ENCODE peak calls at places on chromosomes 6 and 20, in seven cellular contexts. One of them, this sample, is unnamed.

GRCh38 chr6:25889877-25890853 is 16.1 kb upstream of the SLC17A3 start:
- DNase-seq in heart left ventricle: no peak
- DNase-seq in lower lobe of right lung: no peak
- DNase-seq in body of pancreas: peak
- DNase-seq in BE2C: peak
- DNase-seq in tibial nerve: no peak
- DNase-seq in MCF 10A: peak
- DNase-seq in this sample: no peak

GRCh38 chr20:17995967-17996819 is 27.4 kb downstream of the MGME1 start:
- DNase-seq in heart left ventricle: no peak
- DNase-seq in lower lobe of right lung: no peak
- DNase-seq in body of pancreas: peak
- DNase-seq in BE2C: peak
- DNase-seq in tibial nerve: no peak
- DNase-seq in MCF 10A: peak
- DNase-seq in this sample: no peak

GRCh38 chr6:90401933-90402830 is 105.5 kb upstream of the BACH2 start:
- DNase-seq in heart left ventricle: no peak
- DNase-seq in lower lobe of right lung: no peak
- DNase-seq in body of pancreas: no peak
- DNase-seq in BE2C: no peak
- DNase-seq in tibial nerve: no peak
- DNase-seq in MCF 10A: no peak
- DNase-seq in this sample: no peak

GRCh38 chr20:12051206-12052163 is 133.8 kb downstream of the BTBD3 start:
- DNase-seq in heart left ventricle: no peak
- DNase-seq in lower lobe of right lung: no peak
- DNase-seq in body of pancreas: no peak
- DNase-seq in BE2C: no peak
- DNase-seq in tibial nerve: no peak
- DNase-seq in MCF 10A: no peak
- DNase-seq in this sample: no peak

GRCh38 chr6:81246200-81246599 is 506.3 kb downstream of the TENT5A start:
- DNase-seq in heart left ventricle: no peak
- DNase-seq in lower lobe of right lung: no peak
- DNase-seq in body of pancreas: no peak
- DNase-seq in BE2C: no peak
- DNase-seq in tibial nerve: no peak
- DNase-seq in MCF 10A: no peak
- DNase-seq in this sample: no peak

GRCh38 chr6:106363401-106364138 is 3.1 kb downstream of the CRYBG1 start:
- DNase-seq in heart left ventricle: no peak
- DNase-seq in lower lobe of right lung: no peak
- DNase-seq in body of pancreas: no peak
- DNase-seq in BE2C: no peak
- DNase-seq in tibial nerve: no peak
- DNase-seq in MCF 10A: no peak
- DNase-seq in this sample: no peak

GRCh38 chr20:19265646-19266374 is 53.4 kb downstream of the SLC24A3 start:
- DNase-seq in heart left ventricle: no peak
- DNase-seq in lower lobe of right lung: no peak
- DNase-seq in body of pancreas: no peak
- DNase-seq in BE2C: no peak
- DNase-seq in tibial nerve: no peak
- DNase-seq in MCF 10A: peak
- DNase-seq in this sample: no peak

GRCh38 chr6:22057962-22058361 is 238.9 kb downstream of the PRL start:
- DNase-seq in heart left ventricle: no peak
- DNase-seq in lower lobe of right lung: no peak
- DNase-seq in body of pancreas: no peak
- DNase-seq in BE2C: no peak
- DNase-seq in tibial nerve: no peak
- DNase-seq in MCF 10A: no peak
- DNase-seq in this sample: no peak

GRCh38 chr6:39050453-39051112 is 2.0 kb downstream of the GLP1R start:
- DNase-seq in heart left ventricle: no peak
- DNase-seq in lower lobe of right lung: no peak
- DNase-seq in body of pancreas: no peak
- DNase-seq in BE2C: no peak
- DNase-seq in tibial nerve: no peak
- DNase-seq in MCF 10A: peak
- DNase-seq in this sample: no peak

GRCh38 chr20:17650301-17650761 is 31.7 kb downstream of the RRBP1 start:
- DNase-seq in heart left ventricle: peak
- DNase-seq in lower lobe of right lung: no peak
- DNase-seq in body of pancreas: peak
- DNase-seq in BE2C: no peak
- DNase-seq in tibial nerve: no peak
- DNase-seq in MCF 10A: no peak
- DNase-seq in this sample: no peak

GRCh38 chr6:22432060-22432459 is 135.2 kb upstream of the PRL start:
- DNase-seq in heart left ventricle: no peak
- DNase-seq in lower lobe of right lung: no peak
- DNase-seq in body of pancreas: no peak
- DNase-seq in BE2C: no peak
- DNase-seq in tibial nerve: no peak
- DNase-seq in MCF 10A: no peak
- DNase-seq in this sample: no peak

GRCh38 chr6:65623569-65623968 is 83.5 kb downstream of the EYS start:
- DNase-seq in heart left ventricle: no peak
- DNase-seq in lower lobe of right lung: no peak
- DNase-seq in body of pancreas: no peak
- DNase-seq in BE2C: no peak
- DNase-seq in tibial nerve: no peak
- DNase-seq in MCF 10A: peak
- DNase-seq in this sample: no peak

GRCh38 chr6:166955121-166955864 is 1.1 kb downstream of the RNASET2 start:
- DNase-seq in heart left ventricle: peak
- DNase-seq in lower lobe of right lung: peak
- DNase-seq in body of pancreas: peak
- DNase-seq in BE2C: no peak
- DNase-seq in tibial nerve: no peak
- DNase-seq in MCF 10A: no peak
- DNase-seq in this sample: peak

GRCh38 chr6:44942201-44942600 is 385.9 kb upstream of the RUNX2 start:
- DNase-seq in heart left ventricle: no peak
- DNase-seq in lower lobe of right lung: no peak
- DNase-seq in body of pancreas: no peak
- DNase-seq in BE2C: no peak
- DNase-seq in tibial nerve: no peak
- DNase-seq in MCF 10A: peak
- DNase-seq in this sample: no peak

GRCh38 chr6:131643262-131643631 is 6.1 kb downstream of the ENPP3 start:
- DNase-seq in heart left ventricle: no peak
- DNase-seq in lower lobe of right lung: no peak
- DNase-seq in body of pancreas: peak
- DNase-seq in BE2C: no peak
- DNase-seq in tibial nerve: no peak
- DNase-seq in MCF 10A: no peak
- DNase-seq in this sample: no peak

GRCh38 chr20:39893013-39893685 is 795.9 kb downstream of the MAFB start:
- DNase-seq in heart left ventricle: no peak
- DNase-seq in lower lobe of right lung: no peak
- DNase-seq in body of pancreas: no peak
- DNase-seq in BE2C: no peak
- DNase-seq in tibial nerve: no peak
- DNase-seq in MCF 10A: no peak
- DNase-seq in this sample: no peak

GRCh38 chr6:912871-913663 is 220.1 kb upstream of the EXOC2 start:
- DNase-seq in heart left ventricle: no peak
- DNase-seq in lower lobe of right lung: no peak
- DNase-seq in body of pancreas: peak
- DNase-seq in BE2C: no peak
- DNase-seq in tibial nerve: no peak
- DNase-seq in MCF 10A: peak
- DNase-seq in this sample: no peak

GRCh38 chr6:135224037-135224647 is 43.0 kb downstream of the MYB start:
- DNase-seq in heart left ventricle: no peak
- DNase-seq in lower lobe of right lung: no peak
- DNase-seq in body of pancreas: no peak
- DNase-seq in BE2C: no peak
- DNase-seq in tibial nerve: no peak
- DNase-seq in MCF 10A: no peak
- DNase-seq in this sample: no peak

GRCh38 chr20:56788041-56788670 is 159.1 kb downstream of the TFAP2C start:
- DNase-seq in heart left ventricle: no peak
- DNase-seq in lower lobe of right lung: no peak
- DNase-seq in body of pancreas: peak
- DNase-seq in BE2C: no peak
- DNase-seq in tibial nerve: no peak
- DNase-seq in MCF 10A: peak
- DNase-seq in this sample: no peak

GRCh38 chr6:161486326-161486725 is 212.5 kb upstream of the AGPAT4 start:
- DNase-seq in heart left ventricle: peak
- DNase-seq in lower lobe of right lung: no peak
- DNase-seq in body of pancreas: peak
- DNase-seq in BE2C: peak
- DNase-seq in tibial nerve: no peak
- DNase-seq in MCF 10A: peak
- DNase-seq in this sample: no peak

GRCh38 chr6:44704240-44705150 is 317.0 kb downstream of the CDC5L start:
- DNase-seq in heart left ventricle: no peak
- DNase-seq in lower lobe of right lung: no peak
- DNase-seq in body of pancreas: no peak
- DNase-seq in BE2C: no peak
- DNase-seq in tibial nerve: no peak
- DNase-seq in MCF 10A: no peak
- DNase-seq in this sample: no peak

GRCh38 chr20:25484224-25484846 is 76.9 kb downstream of the GINS1 start:
- DNase-seq in heart left ventricle: no peak
- DNase-seq in lower lobe of right lung: no peak
- DNase-seq in body of pancreas: no peak
- DNase-seq in BE2C: no peak
- DNase-seq in tibial nerve: no peak
- DNase-seq in MCF 10A: peak
- DNase-seq in this sample: no peak
- TF ChIP-seq CTCF in heart left ventricle: no peak
- TF ChIP-seq CTCF in lower lobe of right lung: no peak
- TF ChIP-seq CTCF in body of pancreas: no peak
- TF ChIP-seq CTCF in BE2C: no peak
- TF ChIP-seq CTCF in tibial nerve: no peak
- TF ChIP-seq CTCF in MCF 10A: peak
- TF ChIP-seq CTCF in this sample: no peak

DNA sequence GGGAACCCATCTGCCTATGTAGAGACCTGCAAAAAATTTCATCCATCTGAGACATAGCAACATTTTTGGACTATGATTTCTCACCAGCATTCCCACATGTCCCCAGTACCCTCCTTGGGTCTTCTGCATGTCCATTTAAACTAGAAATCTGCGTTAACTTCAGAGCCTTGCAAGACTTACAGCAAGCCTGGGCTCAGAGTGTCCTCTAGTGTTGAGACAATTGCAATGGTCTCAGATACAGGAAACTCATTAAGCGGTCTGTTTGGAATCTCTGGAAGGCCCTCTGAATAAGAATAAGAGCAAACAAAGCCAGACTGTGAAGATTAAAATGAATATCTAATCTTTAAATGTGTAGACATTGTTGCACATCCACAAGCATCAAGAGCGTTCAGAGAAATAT is 20.5 kb upstream of the PI3 start:
- DNase-seq in heart left ventricle: no peak
- DNase-seq in lower lobe of right lung: no peak
- DNase-seq in body of pancreas: no peak
- DNase-seq in BE2C: no peak
- DNase-seq in tibial nerve: no peak
- DNase-seq in MCF 10A: no peak
- DNase-seq in this sample: no peak
- TF ChIP-seq CTCF in heart left ventricle: no peak
- TF ChIP-seq CTCF in lower lobe of right lung: peak
- TF ChIP-seq CTCF in body of pancreas: no peak
- TF ChIP-seq CTCF in BE2C: no peak
- TF ChIP-seq CTCF in tibial nerve: no peak
- TF ChIP-seq CTCF in MCF 10A: no peak
- TF ChIP-seq CTCF in this sample: no peak

DNA sequence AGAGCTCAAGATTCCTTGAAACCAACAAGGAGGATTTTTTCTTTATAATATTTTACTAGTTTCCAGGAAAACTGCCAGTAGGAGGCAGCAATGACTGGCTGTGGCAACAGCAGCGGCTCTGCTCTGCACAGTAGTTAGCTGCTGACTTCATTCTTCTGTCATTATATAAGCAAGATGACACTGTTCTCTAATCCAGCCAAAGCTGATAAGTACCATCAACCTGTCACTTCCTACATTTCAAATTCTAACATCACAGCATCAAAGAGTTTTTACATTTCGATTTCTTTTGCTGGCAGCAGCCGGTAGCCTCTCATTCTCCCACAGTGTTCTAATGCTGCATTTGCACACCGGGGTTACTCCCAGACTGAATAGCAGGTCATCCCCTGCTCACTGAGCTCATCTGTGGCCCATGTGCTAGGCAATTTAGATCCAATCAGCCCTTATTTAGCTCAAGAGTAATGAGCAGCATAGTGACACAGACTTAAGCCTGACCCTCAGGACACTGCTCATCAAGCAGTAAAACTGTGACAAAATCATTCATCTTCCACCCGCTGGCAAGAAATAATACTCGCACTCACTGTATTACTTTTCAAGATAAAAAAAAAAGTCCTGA is 67.8 kb downstream of the MMS22L start:
- DNase-seq in heart left ventricle: no peak
- DNase-seq in lower lobe of right lung: no peak
- DNase-seq in body of pancreas: peak
- DNase-seq in BE2C: peak
- DNase-seq in tibial nerve: no peak
- DNase-seq in MCF 10A: peak
- DNase-seq in this sample: no peak
- TF ChIP-seq CTCF in heart left ventricle: peak
- TF ChIP-seq CTCF in lower lobe of right lung: peak
- TF ChIP-seq CTCF in body of pancreas: peak
- TF ChIP-seq CTCF in BE2C: peak
- TF ChIP-seq CTCF in tibial nerve: peak
- TF ChIP-seq CTCF in MCF 10A: peak
- TF ChIP-seq CTCF in this sample: peak

DNA sequence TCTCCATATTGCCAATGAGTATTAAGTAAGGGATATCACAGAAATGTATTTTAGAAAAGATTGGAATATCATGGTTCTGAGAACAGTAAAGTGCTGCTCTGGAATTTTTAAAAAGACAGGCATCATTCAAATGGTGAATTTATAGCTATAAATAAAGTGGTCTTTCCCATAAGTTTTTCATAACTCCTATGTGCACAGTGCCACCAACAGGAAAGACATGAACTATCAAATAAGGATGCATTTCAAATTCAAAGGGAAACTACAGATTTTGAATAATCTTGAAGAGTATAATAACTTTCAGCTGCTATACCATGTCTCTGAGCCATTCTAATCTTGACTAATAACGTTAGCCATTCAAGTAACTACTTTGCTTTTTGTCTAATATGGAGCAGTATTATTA is 456.8 kb upstream of the GJE1 start:
- DNase-seq in heart left ventricle: no peak
- DNase-seq in lower lobe of right lung: no peak
- DNase-seq in body of pancreas: no peak
- DNase-seq in BE2C: no peak
- DNase-seq in tibial nerve: no peak
- DNase-seq in MCF 10A: peak
- DNase-seq in this sample: no peak
- TF ChIP-seq CTCF in heart left ventricle: peak
- TF ChIP-seq CTCF in lower lobe of right lung: no peak
- TF ChIP-seq CTCF in body of pancreas: no peak
- TF ChIP-seq CTCF in BE2C: no peak
- TF ChIP-seq CTCF in tibial nerve: peak
- TF ChIP-seq CTCF in MCF 10A: peak
- TF ChIP-seq CTCF in this sample: peak